ENCODE peak calls at places on chromosome 15, in six cellular contexts. C, G, K, W, R and O are unnamed samples.

GRCh38 chr15:47496343-47497185 is 220.7 kb upstream of the SEMA6D start:
- DNase-seq in G (no peak), C (no peak), K (no peak), R (no peak), W (no peak), O (no peak)

GRCh38 chr15:48536681-48537091 is 108.8 kb downstream of the FBN1 start:
- DNase-seq in G (no peak), C (no peak), W (no peak), K (no peak), R (no peak), O (no peak)

GRCh38 chr15:82298520-82298919 is 35.9 kb downstream of the SAXO2 start:
- DNase-seq in K (no peak), R (no peak), G (no peak), C (peak; percentile 43), W (no peak), O (no peak)

GRCh38 chr15:73997986-73998385 is 3.5 kb downstream of the PML start:
- DNase-seq in C (no peak), R (no peak), G (no peak), W (no peak), K (no peak), O (no peak)

GRCh38 chr15:25711164-25711563 is 152.0 kb downstream of the ATP10A start:
- DNase-seq in R (no peak), G (no peak), K (no peak), C (no peak), W (no peak), O (no peak)

GRCh38 chr15:36682091-36682490 is 102.7 kb downstream of the CDIN1 start:
- DNase-seq in R (no peak), C (no peak), K (no peak), W (no peak), G (no peak), O (no peak)

GRCh38 chr15:64690578-64691296 is 84.7 kb downstream of the RBPMS2 start:
- DNase-seq in R (no peak), K (no peak), C (no peak), W (no peak), G (peak; percentile 31), O (no peak)

GRCh38 chr15:64105113-64105704 is 9.4 kb downstream of the SNX1 start:
- DNase-seq in W (no peak), G (no peak), K (no peak), R (no peak), C (no peak), O (no peak)

GRCh38 chr15:40103124-40103858 is 5.4 kb downstream of the BMF start:
- DNase-seq in R (no peak), G (no peak), K (no peak), W (no peak), C (no peak), O (no peak)

GRCh38 chr15:90864507-90864906 is 3.9 kb upstream of the FURIN start:
- DNase-seq in R (no peak), G (peak; percentile 43), W (no peak), C (no peak), K (no peak), O (no peak)

GRCh38 chr15:90596943-90597342 is 67.2 kb downstream of the CRTC3 start:
- DNase-seq in C (no peak), W (no peak), K (no peak), G (no peak), R (no peak), O (no peak)

GRCh38 chr15:91865903-91866302 is 12.4 kb downstream of the SLCO3A1 start:
- DNase-seq in W (no peak), C (no peak), G (no peak), R (no peak), K (no peak), O (no peak)

GRCh38 chr15:31065824-31066223 is 35.7 kb downstream of the TRPM1 start:
- DNase-seq in R (no peak), K (no peak), G (no peak), W (no peak), C (no peak), O (no peak)

GRCh38 chr15:85379403-85380131 is 836 bp upstream of the AKAP13 start:
- DNase-seq in G (no peak), R (no peak), W (no peak), C (no peak), K (no peak), O (no peak)

GRCh38 chr15:65249641-65250040 is 37.0 kb downstream of the PARP16 start:
- DNase-seq in W (no peak), K (no peak), C (peak; percentile 37), R (peak; percentile 38), G (no peak), O (peak; percentile 29)

GRCh38 chr15:85891470-85891869 is 96.7 kb upstream of the KLHL25 start:
- DNase-seq in G (no peak), C (no peak), K (no peak), R (no peak), W (no peak), O (no peak)

GRCh38 chr15:35690089-35690488 is 144.1 kb upstream of the DPH6 start:
- DNase-seq in R (no peak), G (no peak), C (no peak), K (no peak), W (no peak), O (no peak)

GRCh38 chr15:33160581-33161165 is 33.8 kb downstream of the FMN1 start:
- DNase-seq in G (no peak), C (no peak), W (no peak), K (no peak), R (no peak), O (no peak)

GRCh38 chr15:58369261-58369699 is 62.5 kb upstream of the LIPC start:
- DNase-seq in C (no peak), K (peak; percentile 30), G (no peak), W (no peak), R (no peak), O (no peak)

GRCh38 chr15:57205027-57205855 is 171.1 kb upstream of the CGNL1 start:
- DNase-seq in K (no peak), G (no peak), C (no peak), R (no peak), W (no peak), O (no peak)

GRCh38 chr15:89042387-89042786 is 45.9 kb upstream of the ABHD2 start:
- DNase-seq in C (no peak), K (no peak), R (no peak), G (no peak), W (no peak), O (no peak)

GRCh38 chr15:69090197-69090948 is 70.1 kb upstream of the GLCE start:
- DNase-seq in R (no peak), K (no peak), C (no peak), W (peak; percentile 63), G (no peak), O (no peak)

GRCh38 chr15:73632670-73633058 is 525 bp downstream of the NPTN start:
- DNase-seq in C (no peak), W (no peak), G (no peak), K (no peak), R (no peak), O (no peak)

GRCh38 chr15:92803852-92804609 is 96.1 kb upstream of the CHD2 start:
- DNase-seq in C (no peak), G (peak; percentile 72), W (no peak), R (peak; percentile 65), K (peak; percentile 100), O (no peak)

GRCh38 chr15:83292317-83292716 is 7.9 kb upstream of the BNC1 start:
- DNase-seq in G (no peak), C (no peak), W (no peak), R (no peak), K (no peak), O (no peak)

GRCh38 chr15:70748281-70748747 is 15.0 kb downstream of the UACA start:
- DNase-seq in C (no peak), R (no peak), K (no peak), W (no peak), G (no peak), O (no peak)

GRCh38 chr15:70753101-70753829 is 10.1 kb downstream of the UACA start:
- DNase-seq in K (no peak), C (no peak), W (no peak), G (no peak), R (no peak), O (no peak)

GRCh38 chr15:70754862-70755261 is 8.5 kb downstream of the UACA start:
- DNase-seq in K (no peak), W (no peak), C (no peak), R (no peak), G (no peak), O (no peak)

GRCh38 chr15:70750203-70750869 is 13.0 kb downstream of the UACA start:
- DNase-seq in R (no peak), W (no peak), C (no peak), G (no peak), K (no peak), O (no peak)

GRCh38 chr15:70752142-70752754 is 11.1 kb downstream of the UACA start:
- DNase-seq in R (no peak), C (no peak), K (no peak), W (no peak), G (no peak), O (no peak)
- TF ChIP-seq TAF1 in R (no peak), C (no peak), K (no peak), W (no peak), G (no peak), O (no peak)

DNA sequence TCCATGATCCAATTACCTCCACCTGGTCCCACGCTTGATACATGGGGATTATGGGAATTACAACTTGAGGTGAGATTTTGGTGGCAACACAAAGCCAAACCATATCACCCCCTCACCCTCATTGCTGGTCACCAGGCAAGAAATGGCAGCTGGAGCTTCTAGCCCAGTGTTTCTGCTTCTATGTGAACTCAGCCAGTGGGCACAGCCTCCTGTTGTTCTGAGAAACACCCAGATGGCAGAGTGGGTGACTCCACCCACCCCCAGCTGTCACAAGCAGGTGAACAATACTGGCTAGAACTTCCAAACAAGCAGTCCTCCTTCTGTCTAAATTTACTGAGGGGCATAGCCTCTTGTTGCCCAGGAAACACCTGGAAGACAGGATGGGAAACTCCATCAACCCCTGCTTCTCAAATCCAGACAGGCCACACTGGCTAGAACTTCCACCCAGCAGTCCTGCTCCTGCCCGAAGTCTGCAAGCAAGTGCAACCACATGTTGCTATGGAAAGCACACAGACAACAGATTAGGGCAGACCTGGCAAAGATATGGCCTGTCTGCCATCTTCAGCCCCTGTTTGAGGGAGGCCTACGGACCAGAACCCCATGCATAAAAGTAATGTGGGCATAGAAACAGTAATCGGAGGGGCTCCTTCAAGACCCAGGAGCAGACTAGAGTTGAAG is 114.1 kb downstream of the DTWD1 start:
- DNase-seq in R (no peak), G (no peak), C (no peak), K (no peak), W (no peak), O (no peak)
- TF ChIP-seq POLR2A in R (no peak), G (no peak), C (no peak), K (no peak), W (no peak), O (no peak)

GRCh38 chr15:67126551-67127333 is 61.3 kb downstream of the SMAD3 start:
- DNase-seq in C (no peak), G (no peak), W (no peak), K (peak; percentile 72), R (no peak), O (no peak)
- TF ChIP-seq POLR2AphosphoS5 in C (no peak), G (no peak), W (no peak), K (no peak), R (no peak), O (no peak)

DNA sequence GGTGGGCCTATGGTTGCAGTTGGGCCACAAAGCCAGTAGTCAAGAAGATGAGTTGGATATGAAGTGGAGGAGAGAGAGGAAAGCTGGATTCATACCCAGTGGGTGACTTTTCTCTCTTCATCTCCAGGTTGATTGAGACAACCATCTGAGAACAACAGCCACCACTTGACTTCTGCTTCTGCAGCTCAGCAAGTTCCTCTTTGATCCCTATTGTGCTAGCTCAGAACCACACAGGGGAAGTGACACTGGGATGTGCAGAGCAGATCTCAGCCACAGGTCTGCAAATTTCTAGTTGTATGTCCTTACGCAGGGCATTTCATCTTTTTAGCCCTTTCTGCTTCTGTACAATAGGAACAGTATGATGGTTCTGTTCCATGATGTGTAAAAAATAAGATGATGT is 459.2 kb upstream of the ARRDC4 start:
- DNase-seq in C (no peak), G (no peak), W (no peak), K (no peak), R (no peak), O (no peak)
- TF ChIP-seq TAF1 in C (no peak), G (no peak), W (no peak), K (no peak), R (no peak), O (no peak)